ENCODE peak calls at places on chromosome 6, in seven cellular contexts. One of them, this sample, is unnamed.

GRCh38 chr6:11427827-11428245 is 109.7 kb upstream of the TMEM170B start:
- DNase-seq in NCI-H1417: no peak
- DNase-seq in substantia nigra: no peak
- DNase-seq in stromal cell of bone marrow: no peak
- DNase-seq in GM12865: no peak
- DNase-seq in H9: no peak
- DNase-seq in lower leg skin: no peak
- DNase-seq in this sample: no peak

GRCh38 chr6:138963531-138963930 is 24.5 kb downstream of the REPS1 start:
- DNase-seq in substantia nigra: no peak
- DNase-seq in GM12865: no peak
- DNase-seq in lower leg skin: no peak
- DNase-seq in stromal cell of bone marrow: no peak
- DNase-seq in NCI-H1417: no peak
- DNase-seq in H9: no peak
- DNase-seq in this sample: no peak

GRCh38 chr6:15363523-15364400 is 117.9 kb downstream of the JARID2 start:
- DNase-seq in lower leg skin: no peak
- DNase-seq in H9: no peak
- DNase-seq in stromal cell of bone marrow: no peak
- DNase-seq in substantia nigra: no peak
- DNase-seq in GM12865: peak; percentile 65
- DNase-seq in NCI-H1417: no peak
- DNase-seq in this sample: no peak

GRCh38 chr6:83270971-83271714 is 78.0 kb downstream of the RWDD2A start:
- DNase-seq in NCI-H1417: no peak
- DNase-seq in stromal cell of bone marrow: peak; percentile 40
- DNase-seq in lower leg skin: no peak
- DNase-seq in H9: no peak
- DNase-seq in GM12865: no peak
- DNase-seq in substantia nigra: no peak
- DNase-seq in this sample: no peak

GRCh38 chr6:37038297-37039198 is 33.1 kb downstream of the FGD2 start:
- DNase-seq in H9: no peak
- DNase-seq in NCI-H1417: no peak
- DNase-seq in GM12865: no peak
- DNase-seq in lower leg skin: no peak
- DNase-seq in stromal cell of bone marrow: peak; percentile 57
- DNase-seq in substantia nigra: peak; percentile 20
- DNase-seq in this sample: no peak

GRCh38 chr6:154920502-154921200 is 74.5 kb upstream of the TIAM2 start:
- DNase-seq in H9: no peak
- DNase-seq in lower leg skin: peak; percentile 37
- DNase-seq in substantia nigra: no peak
- DNase-seq in stromal cell of bone marrow: no peak
- DNase-seq in NCI-H1417: no peak
- DNase-seq in GM12865: no peak
- DNase-seq in this sample: no peak

GRCh38 chr6:55069132-55069781 is 105.1 kb upstream of the HCRTR2 start:
- DNase-seq in NCI-H1417: no peak
- DNase-seq in lower leg skin: no peak
- DNase-seq in H9: peak; percentile 30
- DNase-seq in stromal cell of bone marrow: peak; percentile 40
- DNase-seq in GM12865: peak; percentile 24
- DNase-seq in substantia nigra: no peak
- DNase-seq in this sample: no peak

GRCh38 chr6:47360388-47360787 is 50.7 kb upstream of the TNFRSF21 start:
- DNase-seq in lower leg skin: no peak
- DNase-seq in NCI-H1417: no peak
- DNase-seq in substantia nigra: no peak
- DNase-seq in H9: no peak
- DNase-seq in GM12865: peak; percentile 18
- DNase-seq in stromal cell of bone marrow: no peak
- DNase-seq in this sample: no peak

GRCh38 chr6:41846666-41847237 is 48.4 kb downstream of the USP49 start:
- DNase-seq in stromal cell of bone marrow: peak; percentile 93
- DNase-seq in GM12865: peak; percentile 73
- DNase-seq in lower leg skin: no peak
- DNase-seq in substantia nigra: peak; percentile 16
- DNase-seq in NCI-H1417: peak; percentile 17
- DNase-seq in H9: peak; percentile 63
- DNase-seq in this sample: peak; percentile 36

GRCh38 chr6:116672306-116672705 is 3.7 kb upstream of the ZUP1 start:
- DNase-seq in GM12865: no peak
- DNase-seq in lower leg skin: no peak
- DNase-seq in H9: no peak
- DNase-seq in substantia nigra: no peak
- DNase-seq in stromal cell of bone marrow: no peak
- DNase-seq in NCI-H1417: no peak
- DNase-seq in this sample: no peak

GRCh38 chr6:108945686-108946158 is 97.5 kb downstream of the ARMC2 start:
- DNase-seq in stromal cell of bone marrow: peak; percentile 80
- DNase-seq in H9: peak; percentile 54
- DNase-seq in substantia nigra: peak; percentile 93
- DNase-seq in GM12865: no peak
- DNase-seq in NCI-H1417: no peak
- DNase-seq in lower leg skin: peak; percentile 91
- DNase-seq in this sample: peak; percentile 31

GRCh38 chr6:16132909-16133308 is 4.0 kb downstream of the MYLIP start:
- DNase-seq in substantia nigra: no peak
- DNase-seq in stromal cell of bone marrow: no peak
- DNase-seq in H9: no peak
- DNase-seq in GM12865: peak; percentile 40
- DNase-seq in NCI-H1417: no peak
- DNase-seq in lower leg skin: no peak
- DNase-seq in this sample: no peak

GRCh38 chr6:15392182-15392581 is 146.3 kb downstream of the JARID2 start:
- DNase-seq in stromal cell of bone marrow: no peak
- DNase-seq in lower leg skin: no peak
- DNase-seq in NCI-H1417: no peak
- DNase-seq in substantia nigra: no peak
- DNase-seq in H9: no peak
- DNase-seq in GM12865: no peak
- DNase-seq in this sample: no peak

GRCh38 chr6:71887006-71887743 is 825 bp downstream of the RIMS1 start:
- DNase-seq in lower leg skin: no peak
- DNase-seq in H9: peak; percentile 44
- DNase-seq in GM12865: no peak
- DNase-seq in substantia nigra: peak; percentile 44
- DNase-seq in NCI-H1417: peak; percentile 63
- DNase-seq in stromal cell of bone marrow: no peak
- DNase-seq in this sample: peak; percentile 47

GRCh38 chr6:151940307-151940706 is 132.8 kb downstream of the ESR1 start:
- DNase-seq in H9: no peak
- DNase-seq in lower leg skin: no peak
- DNase-seq in GM12865: no peak
- DNase-seq in substantia nigra: no peak
- DNase-seq in NCI-H1417: no peak
- DNase-seq in stromal cell of bone marrow: no peak
- DNase-seq in this sample: no peak

GRCh38 chr6:119348308-119349040 is 1.1 kb downstream of the MAN1A1 start:
- DNase-seq in substantia nigra: peak; percentile 31
- DNase-seq in NCI-H1417: peak; percentile 68
- DNase-seq in GM12865: peak; percentile 58
- DNase-seq in lower leg skin: peak; percentile 86
- DNase-seq in stromal cell of bone marrow: no peak
- DNase-seq in H9: peak; percentile 47
- DNase-seq in this sample: peak; percentile 30

GRCh38 chr6:169811072-169811471 is 59.6 kb downstream of the ERMARD start:
- DNase-seq in substantia nigra: no peak
- DNase-seq in H9: peak; percentile 20
- DNase-seq in NCI-H1417: no peak
- DNase-seq in lower leg skin: peak; percentile 66
- DNase-seq in GM12865: no peak
- DNase-seq in stromal cell of bone marrow: no peak
- DNase-seq in this sample: no peak

GRCh38 chr6:67501738-67502137 is 1133.3 kb upstream of the ADGRB3 start:
- DNase-seq in NCI-H1417: no peak
- DNase-seq in GM12865: no peak
- DNase-seq in lower leg skin: no peak
- DNase-seq in stromal cell of bone marrow: no peak
- DNase-seq in H9: no peak
- DNase-seq in substantia nigra: no peak
- DNase-seq in this sample: no peak